ENCODE peak calls at places on chromosomes 6 and 20, in four cellular contexts. H is COR-L47, L is activated B cell treated with CpG ODN at 0.5 μM for 24 hours, E is fibroblast of pulmonary artery. Y is an unnamed sample.

GRCh38 chr20:10647471-10647870 is 26.3 kb downstream of the JAG1 start:
- DNase-seq in L (no peak), E (no peak), H (no peak), Y (no peak)

GRCh38 chr6:18148304-18149025 is 6.4 kb downstream of the TPMT start:
- DNase-seq in L (no peak), E (peak; percentile 76), H (no peak), Y (no peak)

GRCh38 chr6:98670045-98670746 is 164.2 kb upstream of the POU3F2 start:
- DNase-seq in E (no peak), L (no peak), H (no peak), Y (no peak)

GRCh38 chr6:30555428-30556005 is 772 bp downstream of the GNL1 start:
- DNase-seq in L (no peak), H (peak; percentile 11), E (peak; percentile 36), Y (no peak)

GRCh38 chr6:15905488-15906392 is 223.1 kb upstream of the MYLIP start:
- DNase-seq in E (peak; percentile 46), H (no peak), L (no peak), Y (no peak)

GRCh38 chr6:20826378-20826777 is 292.1 kb downstream of the CDKAL1 start:
- DNase-seq in L (no peak), E (peak; percentile 75), H (no peak), Y (no peak)

GRCh38 chr20:41670631-41671030 is 52.5 kb upstream of the CHD6 start:
- DNase-seq in L (no peak), H (no peak), E (no peak), Y (no peak)

GRCh38 chr6:152529364-152529763 is 107.8 kb downstream of the SYNE1 start:
- DNase-seq in H (no peak), L (no peak), E (peak; percentile 3), Y (no peak)

GRCh38 chr6:6039946-6040509 is 33.3 kb upstream of the NRN1 start:
- DNase-seq in L (no peak), H (no peak), E (no peak), Y (no peak)

GRCh38 chr20:1912056-1912455 is 16.8 kb downstream of the SIRPA start:
- DNase-seq in L (no peak), E (peak; percentile 40), H (no peak), Y (no peak)

GRCh38 chr6:117506180-117506835 is 23.8 kb downstream of the DCBLD1 start:
- DNase-seq in H (no peak), E (peak; percentile 67), L (no peak), Y (no peak)

GRCh38 chr6:3766219-3766618 is 14.7 kb upstream of the PXDC1 start:
- DNase-seq in E (no peak), H (no peak), L (no peak), Y (no peak)

GRCh38 chr6:978937-979685 is 286.2 kb upstream of the EXOC2 start:
- DNase-seq in H (no peak), L (no peak), E (no peak), Y (no peak)

GRCh38 chr20:44701116-44701865 is 13.9 kb upstream of the CCN5 start:
- DNase-seq in H (no peak), E (no peak), L (no peak), Y (no peak)

GRCh38 chr6:37418727-37419126 is 14.3 kb upstream of the CMTR1 start:
- DNase-seq in H (no peak), L (no peak), E (no peak), Y (no peak)

GRCh38 chr20:37290158-37290810 is 829 bp downstream of the MANBAL start:
- DNase-seq in L (no peak), E (no peak), H (no peak), Y (no peak)

GRCh38 chr6:89886378-89887120 is 7.7 kb upstream of the GJA10 start:
- DNase-seq in H (no peak), E (no peak), L (no peak), Y (no peak)

GRCh38 chr6:90222724-90223198 is 73.9 kb downstream of the BACH2 start:
- DNase-seq in L (no peak), E (no peak), H (no peak), Y (no peak)

GRCh38 chr20:45857836-45858250 is 429 bp downstream of the ZSWIM3 start:
- DNase-seq in H (peak; percentile 39), L (no peak), E (no peak), Y (no peak)

Y was measured in NCI-H187 treated with DMSO at 0.1 percent for 48 hours.